ENCODE peak calls at places on chromosomes 13 and 19, in eight cellular contexts. B is ascending aorta, Z is choroid plexus epithelial cell, M is posterior cingulate gyrus, A is caudate nucleus, S is AG20443, O is NCI-H345, W is aorta. F is an unnamed sample.

GRCh38 chr13:102017248-102017647 is 384.6 kb downstream of the FGF14 start:
- DNase-seq in W (no peak), A (no peak), M (no peak), B (no peak), Z (peak; percentile 34), S (no peak), O (no peak), F (no peak)

GRCh38 chr19:32322541-32322940 is 22.9 kb upstream of the ZNF507 start:
- DNase-seq in A (no peak), B (no peak), W (no peak), M (no peak), Z (no peak), O (no peak), S (no peak), F (no peak)

GRCh38 chr19:3293560-3293959 is 69.1 kb downstream of the CELF5 start:
- DNase-seq in B (no peak), O (no peak), A (no peak), Z (no peak), M (no peak), W (no peak), S (no peak), F (no peak)

GRCh38 chr19:49766938-49767315 is at the start of gene AP2A1:
- DNase-seq in S (no peak), M (no peak), Z (no peak), A (no peak), O (peak; percentile 31), W (no peak), B (no peak), F (no peak)

GRCh38 chr13:32314968-32315254 is 252 bp downstream of the ZAR1L start:
- DNase-seq in B (no peak), O (peak; percentile 20), A (no peak), M (no peak), W (peak; percentile 52), Z (peak; percentile 81), S (peak; percentile 52), F (peak; percentile 22)

GRCh38 chr19:47658431-47659383 is 49.8 kb downstream of the BICRA start:
- DNase-seq in W (no peak), Z (peak; percentile 51), B (no peak), M (no peak), O (no peak), A (no peak), S (no peak), F (no peak)

GRCh38 chr13:31631071-31631470 is 108.3 kb upstream of the RXFP2 start:
- DNase-seq in S (no peak), O (no peak), Z (no peak), B (no peak), A (no peak), W (no peak), M (no peak), F (no peak)

GRCh38 chr13:30376426-30377311 is 45.6 kb upstream of the UBE2L5 start:
- DNase-seq in O (peak; percentile 44), S (no peak), Z (no peak), W (no peak), A (no peak), B (no peak), M (no peak), F (no peak)

GRCh38 chr19:14434157-14434501 is 1.0 kb downstream of the PKN1 start:
- DNase-seq in M (no peak), W (no peak), S (no peak), Z (no peak), B (no peak), O (no peak), A (no peak), F (peak; percentile 15)

GRCh38 chr13:26946675-26947342 is 186.2 kb upstream of the GPR12 start:
- DNase-seq in A (no peak), B (no peak), M (no peak), Z (peak; percentile 84), W (no peak), S (peak; percentile 70), O (peak; percentile 43), F (no peak)

GRCh38 chr19:13234518-13234917 is 84.3 kb downstream of the IER2 start:
- DNase-seq in B (no peak), W (peak; percentile 79), A (no peak), M (peak; percentile 14), Z (no peak), S (peak; percentile 70), O (no peak), F (no peak)

GRCh38 chr19:30145467-30145866 is 203.4 kb downstream of the URI1 start:
- DNase-seq in M (no peak), B (no peak), S (no peak), W (no peak), O (no peak), A (no peak), Z (no peak), F (no peak)

GRCh38 chr13:44744880-44745633 is 168.9 kb upstream of the TSC22D1 start:
- DNase-seq in S (no peak), W (no peak), Z (no peak), O (no peak), A (no peak), B (no peak), M (no peak), F (no peak)

GRCh38 chr19:54473071-54473941 is at the start of gene CDC42EP5:
- DNase-seq in W (peak; percentile 87), B (no peak), M (no peak), O (no peak), Z (peak; percentile 92), S (peak; percentile 96), A (no peak), F (no peak)

GRCh38 chr19:47518139-47518538 is 3.3 kb upstream of the NAPA start:
- DNase-seq in W (no peak), A (no peak), Z (peak; percentile 21), M (no peak), O (no peak), S (no peak), B (no peak), F (no peak)

GRCh38 chr13:58018865-58019264 is 387.3 kb downstream of the PCDH17 start:
- DNase-seq in B (no peak), Z (no peak), S (no peak), W (no peak), M (no peak), O (no peak), A (no peak), F (no peak)

GRCh38 chr13:39588384-39588783 is 14.6 kb downstream of the LHFPL6 start:
- DNase-seq in Z (no peak), A (no peak), B (no peak), M (no peak), O (no peak), S (no peak), W (no peak), F (no peak)

GRCh38 chr19:18915639-18916038 is 3.5 kb downstream of the COPE start:
- DNase-seq in O (no peak), M (peak; percentile 82), A (peak; percentile 40), W (no peak), B (no peak), Z (peak; percentile 39), S (peak; percentile 60), F (peak; percentile 47)

GRCh38 chr19:32977269-32977668 is 5.2 kb downstream of the FAAP24 start:
- DNase-seq in W (no peak), Z (peak; percentile 59), B (no peak), A (no peak), O (peak; percentile 33), S (no peak), M (no peak), F (no peak)

GRCh38 chr13:82480415-82480814 is 1401.9 kb downstream of the SLITRK1 start:
- DNase-seq in M (no peak), B (no peak), O (no peak), Z (peak; percentile 10), A (no peak), W (no peak), S (no peak), F (no peak)

GRCh38 chr19:11659612-11660011 is 62.3 kb downstream of the ZNF627 start:
- DNase-seq in A (no peak), Z (peak; percentile 19), O (no peak), M (no peak), W (no peak), S (peak; percentile 25), B (no peak), F (no peak)

GRCh38 chr19:19948800-19949199 is 48.1 kb downstream of the ZNF93 start:
- DNase-seq in Z (no peak), W (no peak), M (no peak), S (no peak), B (no peak), O (no peak), A (peak; percentile 63), F (no peak)

GRCh38 chr19:3450796-3451411 is 29.4 kb downstream of the SMIM24 start:
- DNase-seq in O (no peak), W (peak; percentile 93), B (peak; percentile 91), M (no peak), Z (peak; percentile 99), A (no peak), S (peak; percentile 89), F (peak; percentile 93)

GRCh38 chr19:36423925-36424324 is 5.5 kb upstream of the ZFP82 start:
- DNase-seq in M (no peak), A (no peak), S (no peak), O (no peak), W (no peak), B (no peak), Z (no peak), F (no peak)

GRCh38 chr13:76759877-76760276 is 126.3 kb downstream of the KCTD12 start:
- DNase-seq in O (no peak), A (no peak), B (no peak), Z (peak; percentile 72), M (no peak), S (no peak), W (no peak), F (no peak)